ENCODE peak calls at places on chromosome 16, in four cellular contexts. Z, S, H and D are unnamed samples.

GRCh38 chr16:68756250-68757051 is 19.4 kb downstream of the CDH1 start:
- DNase-seq in Z (peak), H (peak), S (no peak), D (no peak)

GRCh38 chr16:22903716-22904115 is 89.8 kb downstream of the HS3ST2 start:
- DNase-seq in S (no peak), Z (no peak), H (no peak), D (no peak)

GRCh38 chr16:3953728-3954410 is 73.4 kb upstream of the CREBBP start:
- DNase-seq in S (no peak), H (no peak), Z (no peak), D (no peak)

GRCh38 chr16:55539049-55539448 is 27.4 kb upstream of the CAPNS2 start:
- DNase-seq in S (no peak), H (peak), Z (no peak), D (peak)

GRCh38 chr16:64586756-64587155 is 535.1 kb downstream of the CDH11 start:
- DNase-seq in Z (no peak), S (no peak), H (no peak), D (no peak)

GRCh38 chr16:71708696-71709095 is 15.8 kb downstream of the PHLPP2 start:
- DNase-seq in H (no peak), Z (no peak), S (no peak), D (no peak)

GRCh38 chr16:52002021-52002420 is 544.9 kb downstream of the TOX3 start:
- DNase-seq in H (no peak), Z (no peak), S (no peak), D (no peak)

GRCh38 chr16:50694206-50694605 is 800 bp downstream of the NOD2 start:
- DNase-seq in H (no peak), S (no peak), Z (no peak), D (no peak)

GRCh38 chr16:75550211-75550662 is 5.8 kb downstream of the TMEM231 start:
- DNase-seq in H (peak), S (no peak), Z (no peak), D (peak)

GRCh38 chr16:50210266-50211038 is 55.9 kb upstream of the ADCY7 start:
- DNase-seq in Z (peak), H (peak), S (no peak), D (peak)

GRCh38 chr16:11595908-11596504 is 9.3 kb upstream of the LITAF start:
- DNase-seq in H (no peak), Z (no peak), S (no peak), D (no peak)

GRCh38 chr16:57388359-57389086 is 16.0 kb upstream of the CCL17 start:
- DNase-seq in Z (no peak), S (no peak), H (no peak), D (no peak)

GRCh38 chr16:16166085-16166484 is 57.2 kb downstream of the ABCC6 start:
- DNase-seq in H (no peak), Z (no peak), S (no peak), D (no peak)

GRCh38 chr16:80824623-80825364 is 20.4 kb upstream of the CDYL2 start:
- DNase-seq in Z (peak), H (peak), S (no peak), D (peak)

GRCh38 chr16:51888021-51888420 is 658.9 kb downstream of the TOX3 start:
- DNase-seq in S (no peak), Z (no peak), H (no peak), D (peak)

GRCh38 chr16:13067648-13068047 is 166.2 kb downstream of the SHISA9 start:
- DNase-seq in S (no peak), Z (no peak), H (no peak), D (no peak)

GRCh38 chr16:68399456-68399855 is 48.9 kb downstream of the SMPD3 start:
- DNase-seq in H (no peak), S (no peak), Z (no peak), D (no peak)

GRCh38 chr16:759110-759910 is 1.2 kb upstream of the MSLN start:
- DNase-seq in S (no peak), Z (no peak), H (no peak), D (no peak)

GRCh38 chr16:85235988-85236831 is 123.9 kb upstream of the CIBAR2 start:
- DNase-seq in Z (no peak), H (no peak), S (no peak), D (no peak)
- H3K4me3 ChIP-seq in Z (no peak), H (no peak), S (peak), D (no peak)

DNA sequence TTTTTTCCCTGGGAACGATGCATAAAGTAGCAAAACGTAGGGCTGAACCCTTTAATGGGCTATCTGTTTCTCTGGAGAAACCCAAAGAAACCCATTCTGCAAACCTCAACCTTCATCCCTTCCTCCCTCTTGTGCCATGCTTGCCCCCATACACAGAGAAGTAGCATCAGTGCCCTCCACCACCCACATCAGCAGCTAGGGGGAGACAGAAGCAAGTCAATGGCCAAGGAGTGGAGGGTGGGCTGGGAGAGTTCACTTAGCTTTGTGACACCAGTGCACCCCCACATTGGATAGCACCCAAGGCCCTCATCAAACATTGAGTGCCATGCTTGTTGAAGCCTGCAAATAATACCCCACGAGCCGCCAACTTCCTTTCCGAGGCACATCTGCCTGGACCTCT is 282.4 kb downstream of the ABCC12 start:
- DNase-seq in S (no peak), H (no peak), Z (no peak), D (no peak)
- TF ChIP-seq CTCF in S (no peak), H (peak), Z (no peak), D (no peak)

GRCh38 chr16:88878356-88878755 is 11.9 kb upstream of the PABPN1L start:
- DNase-seq in Z (no peak), H (no peak), S (no peak), D (no peak)

GRCh38 chr16:88877564-88878289 is 11.3 kb upstream of the PABPN1L start:
- DNase-seq in Z (no peak), S (no peak), H (no peak), D (no peak)

GRCh38 chr16:88875703-88876234 is 9.3 kb upstream of the PABPN1L start:
- DNase-seq in S (no peak), Z (no peak), H (no peak), D (no peak)

GRCh38 chr16:88874938-88875599 is 8.6 kb upstream of the PABPN1L start:
- DNase-seq in S (no peak), Z (no peak), H (no peak), D (no peak)

GRCh38 chr16:88876942-88877526 is 10.6 kb upstream of the PABPN1L start:
- DNase-seq in Z (no peak), S (no peak), H (no peak), D (no peak)
- H3K4me3 ChIP-seq in Z (no peak), S (no peak), H (no peak), D (no peak)

DNA sequence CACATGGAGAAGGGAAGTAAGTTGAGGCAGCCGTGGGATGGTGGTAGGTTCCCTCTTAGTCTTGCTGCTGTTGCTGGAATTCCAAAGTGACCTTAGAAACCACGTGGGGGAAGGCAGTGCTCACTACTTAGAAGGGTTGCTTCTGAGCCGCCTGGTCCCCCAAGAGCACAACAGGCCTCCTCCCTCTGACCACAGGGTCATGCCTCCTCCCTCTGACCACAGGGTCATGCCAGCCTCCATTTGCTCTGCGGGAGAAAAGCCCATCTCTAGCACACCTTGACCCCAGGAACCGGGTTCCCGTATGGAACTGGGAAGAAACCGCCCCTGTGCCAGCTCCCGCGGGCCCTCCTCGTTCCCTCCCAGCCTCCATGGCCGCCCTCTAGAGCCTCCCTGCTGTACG is 13.4 kb upstream of the ZFPM1 start:
- DNase-seq in H (no peak), Z (no peak), S (no peak), D (no peak)
- TF ChIP-seq CTCF in H (no peak), Z (no peak), S (no peak), D (no peak)

GRCh38 chr16:58422809-58423208 is 30.5 kb downstream of the GINS3 start:
- DNase-seq in S (no peak), Z (no peak), H (no peak), D (no peak)
- H3K4me3 ChIP-seq in S (no peak), Z (no peak), H (no peak), D (no peak)

GRCh38 chr16:65700599-65700998 is 578.7 kb upstream of the CDH11 start:
- DNase-seq in S (no peak), Z (no peak), H (peak), D (no peak)

GRCh38 chr16:65697516-65697915 is 575.7 kb upstream of the CDH11 start:
- DNase-seq in S (no peak), Z (no peak), H (no peak), D (no peak)

GRCh38 chr16:65698943-65699342 is 577.1 kb upstream of the CDH11 start:
- DNase-seq in S (no peak), H (peak), Z (no peak), D (peak)

GRCh38 chr16:65702707-65703402 is 581.0 kb upstream of the CDH11 start:
- DNase-seq in S (no peak), Z (no peak), H (no peak), D (no peak)

GRCh38 chr16:65697061-65697460 is 575.2 kb upstream of the CDH11 start:
- DNase-seq in H (peak), Z (no peak), S (no peak), D (peak)
- TF ChIP-seq CTCF in H (no peak), Z (no peak), S (no peak), D (peak)

DNA sequence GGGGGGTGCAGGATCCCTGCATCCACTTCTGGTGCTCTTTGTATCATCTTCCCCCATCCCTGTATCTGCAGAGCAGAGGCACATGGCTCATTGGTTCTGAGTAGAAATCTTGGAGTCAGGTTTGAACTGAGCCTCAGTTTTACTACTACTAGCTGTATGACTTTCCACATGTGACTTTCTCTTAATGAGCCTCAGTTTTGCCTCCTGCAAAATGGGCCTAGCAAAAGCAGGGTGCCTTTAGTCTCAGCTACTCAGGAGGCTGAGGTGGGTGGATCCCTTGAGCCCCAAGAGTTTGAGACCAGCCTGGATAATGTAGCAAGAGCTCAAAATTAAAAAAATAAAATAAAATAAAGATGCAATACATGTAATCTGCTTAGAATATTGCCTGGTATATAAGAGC is 81.4 kb downstream of the SDR42E1 start:
- DNase-seq in Z (no peak), H (no peak), S (no peak), D (no peak)
- H3K4me3 ChIP-seq in Z (no peak), H (no peak), S (no peak), D (no peak)

GRCh38 chr16:67154578-67155304 is 3.9 kb upstream of the B3GNT9 start:
- DNase-seq in S (no peak), Z (no peak), H (no peak), D (no peak)
- TF ChIP-seq CTCF in S (no peak), Z (no peak), H (no peak), D (no peak)

GRCh38 chr16:2523801-2524231 is 3.6 kb downstream of the AMDHD2 start:
- DNase-seq in Z (no peak), H (no peak), S (no peak), D (no peak)
- H3K4me3 ChIP-seq in Z (no peak), H (no peak), S (no peak), D (no peak)

GRCh38 chr16:20004931-20005330 is 68.8 kb downstream of the GPR139 start:
- DNase-seq in Z (no peak), H (no peak), S (no peak), D (no peak)
- TF ChIP-seq CTCF in Z (no peak), H (no peak), S (no peak), D (no peak)